ENCODE peak calls at places on chromosome 14, in nine cellular contexts. M, H, Z, W, V, B, K, J and N are unnamed samples.

GRCh38 chr14:71716371-71716770 is 215.9 kb upstream of the RGS6 start:
- DNase-seq in M (no peak), H (no peak), Z (no peak), W (no peak), V (no peak), B (no peak), K (no peak), J (peak; percentile 29), N (no peak)

GRCh38 chr14:51395361-51395849 is 155.4 kb downstream of the TMX1 start:
- DNase-seq in M (peak; percentile 41), H (no peak), Z (peak; percentile 99), W (peak; percentile 66), V (peak; percentile 37), B (peak; percentile 75), K (peak; percentile 22), J (peak; percentile 11), N (peak; percentile 85)

GRCh38 chr14:70382556-70382955 is 23.1 kb upstream of the COX16 start:
- DNase-seq in M (no peak), H (no peak), Z (no peak), W (no peak), V (no peak), B (no peak), K (no peak), J (no peak), N (no peak)

GRCh38 chr14:105495990-105496830 is 5.2 kb downstream of the TEDC1 start:
- DNase-seq in M (no peak), H (peak; percentile 73), Z (peak; percentile 77), W (no peak), V (no peak), B (peak; percentile 50), K (no peak), J (no peak), N (no peak)

GRCh38 chr14:52154992-52155655 is 86.3 kb upstream of the NID2 start:
- DNase-seq in M (no peak), H (no peak), Z (no peak), W (no peak), V (no peak), B (no peak), K (no peak), J (no peak), N (no peak)

GRCh38 chr14:71320734-71321555 is 413.7 kb downstream of the PCNX1 start:
- DNase-seq in M (peak; percentile 72), H (peak; percentile 80), Z (peak; percentile 71), W (peak; percentile 66), V (peak; percentile 87), B (peak; percentile 72), K (peak; percentile 72), J (peak; percentile 66), N (peak; percentile 74)

GRCh38 chr14:23483216-23483854 is 13.8 kb downstream of the NGDN start:
- DNase-seq in M (no peak), H (no peak), Z (no peak), W (no peak), V (peak; percentile 87), B (no peak), K (no peak), J (peak; percentile 79), N (no peak)

GRCh38 chr14:104855532-104856090 is 9.5 kb upstream of the CEP170B start:
- DNase-seq in M (no peak), H (no peak), Z (peak; percentile 58), W (no peak), V (no peak), B (peak; percentile 33), K (no peak), J (no peak), N (no peak)

GRCh38 chr14:34766611-34767010 is 52.2 kb upstream of the CFL2 start:
- DNase-seq in M (no peak), H (no peak), Z (no peak), W (no peak), V (no peak), B (no peak), K (no peak), J (no peak), N (no peak)

GRCh38 chr14:63203618-63204406 is 431 bp upstream of the RHOJ start:
- DNase-seq in M (peak; percentile 80), H (peak; percentile 40), Z (no peak), W (peak; percentile 88), V (peak; percentile 77), B (peak; percentile 80), K (peak; percentile 58), J (peak; percentile 92), N (peak; percentile 78)

GRCh38 chr14:104301731-104302460 is 163.5 kb downstream of the KIF26A start:
- DNase-seq in M (peak; percentile 12), H (peak; percentile 14), Z (peak; percentile 63), W (peak; percentile 9), V (no peak), B (peak; percentile 41), K (no peak), J (no peak), N (no peak)

GRCh38 chr14:89339158-89339557 is 77.9 kb downstream of the FOXN3 start:
- DNase-seq in M (no peak), H (no peak), Z (no peak), W (no peak), V (no peak), B (no peak), K (no peak), J (no peak), N (no peak)
- H3K36me3 ChIP-seq in M (no peaks in the 10 kb centered on the region), H (no peaks in the 10 kb centered on the region), Z (no peaks in the 10 kb centered on the region), W (no peaks in the 10 kb centered on the region), V (no peaks in the 10 kb centered on the region), B (no peaks in the 10 kb centered on the region), K (no peaks in the 10 kb centered on the region), J (no peaks in the 10 kb centered on the region), N (no peaks in the 10 kb centered on the region)

GRCh38 chr14:30873308-30874119 is 845 bp upstream of the COCH start:
- DNase-seq in M (no peak), H (no peak), Z (no peak), W (no peak), V (no peak), B (no peak), K (no peak), J (no peak), N (no peak)

GRCh38 chr14:30874120-30874998 is at the start of gene COCH:
- DNase-seq in M (peak; percentile 18), H (peak; percentile 47), Z (no peak), W (peak; percentile 47), V (peak; percentile 86), B (peak; percentile 50), K (peak; percentile 72), J (peak; percentile 79), N (no peak)

GRCh38 chr14:30874999-30875787 is 834 bp downstream of the COCH start:
- DNase-seq in M (no peak), H (peak; percentile 20), Z (no peak), W (no peak), V (peak; percentile 50), B (peak; percentile 52), K (peak; percentile 30), J (peak; percentile 53), N (no peak)

GRCh38 chr14:30876692-30877091 is 2.3 kb downstream of the COCH start:
- DNase-seq in M (no peak), H (no peak), Z (no peak), W (no peak), V (no peak), B (no peak), K (no peak), J (no peak), N (no peak)

GRCh38 chr14:30875788-30876053 is 1.4 kb downstream of the COCH start:
- DNase-seq in M (no peak), H (no peak), Z (no peak), W (no peak), V (peak; percentile 50), B (no peak), K (no peak), J (no peak), N (no peak)
- H3K4me3 ChIP-seq in M (no peak overlapping the region), H (no peak overlapping the region), Z (no peak overlapping the region), W (peak overlapping the region; percentile 64), V (peak overlapping the region; percentile 65), B (no peak overlapping the region), K (no peak overlapping the region), J (peak overlapping the region; percentile 48), N (no peak overlapping the region)

GRCh38 chr14:55771242-55772025 is 191.4 kb downstream of the KTN1 start:
- DNase-seq in M (no peak), H (no peak), Z (no peak), W (no peak), V (no peak), B (no peak), K (no peak), J (no peak), N (no peak)
- H3K36me3 ChIP-seq in M (no peaks in the 10 kb centered on the region), H (no peaks in the 10 kb centered on the region), Z (no peaks in the 10 kb centered on the region), W (no peaks in the 10 kb centered on the region), V (no peaks in the 10 kb centered on the region), B (no peaks in the 10 kb centered on the region), K (no peaks in the 10 kb centered on the region), J (no peaks in the 10 kb centered on the region), N (no peaks in the 10 kb centered on the region)

GRCh38 chr14:93686313-93686712 is 102.0 kb downstream of the PRIMA1 start:
- DNase-seq in M (no peak), H (no peak), Z (no peak), W (no peak), V (no peak), B (no peak), K (no peak), J (no peak), N (no peak)

GRCh38 chr14:93691042-93691780 is 97.1 kb downstream of the PRIMA1 start:
- DNase-seq in M (no peak), H (no peak), Z (no peak), W (no peak), V (no peak), B (no peak), K (no peak), J (peak; percentile 65), N (no peak)

GRCh38 chr14:93688794-93689193 is 99.5 kb downstream of the PRIMA1 start:
- DNase-seq in M (no peak), H (no peak), Z (no peak), W (no peak), V (no peak), B (no peak), K (no peak), J (no peak), N (no peak)

GRCh38 chr14:93685121-93685520 is 103.2 kb downstream of the PRIMA1 start:
- DNase-seq in M (no peak), H (no peak), Z (no peak), W (no peak), V (no peak), B (no peak), K (no peak), J (no peak), N (no peak)

GRCh38 chr14:93688239-93688666 is 100.0 kb downstream of the PRIMA1 start:
- DNase-seq in M (no peak), H (no peak), Z (no peak), W (no peak), V (peak; percentile 94), B (no peak), K (no peak), J (peak; percentile 96), N (no peak)
- H3K4me3 ChIP-seq in M (no peak overlapping the region), H (no peak overlapping the region), Z (no peak overlapping the region), W (no peak overlapping the region), V (peak overlapping the region; percentile 20), B (no peak overlapping the region), K (no peak overlapping the region), J (no peak overlapping the region), N (no peak overlapping the region)